ENCODE peak calls at places on chromosome 14, in four cellular contexts. U is mesenchymal stem cell, H is upper lobe of left lung, I is GM23248. C is an unnamed sample. For H3K4me1, the result is how much of the 10 kb centered on the place peaks cover.

GRCh38 chr14:100303179-100303578 is 3.1 kb downstream of the SLC25A29 start:
- DNase-seq in I (peak), H (no peak), U (peak), C (no peak)

GRCh38 chr14:33377596-33378390 is 439.1 kb downstream of the NPAS3 start:
- DNase-seq in U (peak), H (no peak), I (no peak), C (no peak)

GRCh38 chr14:86296173-86296572 is 766.2 kb downstream of the FLRT2 start:
- DNase-seq in U (peak), I (no peak), H (no peak), C (no peak)

GRCh38 chr14:24839617-24840203 is 205.7 kb upstream of the GZMB start:
- DNase-seq in U (no peak), I (no peak), H (no peak), C (no peak)

GRCh38 chr14:66426451-66426850 is 59.7 kb upstream of the CCDC196 start:
- DNase-seq in H (no peak), I (no peak), U (no peak), C (no peak)

GRCh38 chr14:21711360-21711961 is 37.8 kb upstream of the OR4E1 start:
- DNase-seq in H (no peak), I (peak), U (peak), C (no peak)

GRCh38 chr14:23154876-23155587 is 28.4 kb downstream of the SLC7A8 start:
- DNase-seq in I (peak), U (peak), H (no peak), C (no peak)

GRCh38 chr14:104393898-104394605 is 185.5 kb upstream of the C14orf180 start:
- DNase-seq in H (peak), U (no peak), I (no peak), C (peak)

GRCh38 chr14:90383731-90384542 is 12.9 kb upstream of the CALM1 start:
- DNase-seq in H (peak), I (peak), U (peak), C (no peak)

GRCh38 chr14:98592611-98593170 is 679.3 kb downstream of the BCL11B start:
- DNase-seq in I (no peak), U (no peak), H (peak), C (no peak)

GRCh38 chr14:22386924-22387775 is 201.9 kb downstream of the DAD1 start:
- DNase-seq in U (peak), I (peak), H (no peak), C (no peak)

GRCh38 chr14:21039585-21040369 is 2.4 kb upstream of the RNASE7 start:
- DNase-seq in U (peak), I (peak), H (no peak), C (no peak)

GRCh38 chr14:100155049-100155621 is 4.3 kb downstream of the DEGS2 start:
- DNase-seq in U (no peak), H (no peak), I (peak), C (no peak)

GRCh38 chr14:104749111-104749649 is 3.8 kb upstream of the SIVA1 start:
- DNase-seq in H (no peak), I (peak), U (no peak), C (no peak)

GRCh38 chr14:68358978-68359861 is 433.6 kb downstream of the ZFP36L1 start:
- DNase-seq in U (no peak), H (no peak), I (no peak), C (no peak)
- H3K27ac ChIP-seq in U (no peak), H (peak), I (no peak), C (no peak)

DNA sequence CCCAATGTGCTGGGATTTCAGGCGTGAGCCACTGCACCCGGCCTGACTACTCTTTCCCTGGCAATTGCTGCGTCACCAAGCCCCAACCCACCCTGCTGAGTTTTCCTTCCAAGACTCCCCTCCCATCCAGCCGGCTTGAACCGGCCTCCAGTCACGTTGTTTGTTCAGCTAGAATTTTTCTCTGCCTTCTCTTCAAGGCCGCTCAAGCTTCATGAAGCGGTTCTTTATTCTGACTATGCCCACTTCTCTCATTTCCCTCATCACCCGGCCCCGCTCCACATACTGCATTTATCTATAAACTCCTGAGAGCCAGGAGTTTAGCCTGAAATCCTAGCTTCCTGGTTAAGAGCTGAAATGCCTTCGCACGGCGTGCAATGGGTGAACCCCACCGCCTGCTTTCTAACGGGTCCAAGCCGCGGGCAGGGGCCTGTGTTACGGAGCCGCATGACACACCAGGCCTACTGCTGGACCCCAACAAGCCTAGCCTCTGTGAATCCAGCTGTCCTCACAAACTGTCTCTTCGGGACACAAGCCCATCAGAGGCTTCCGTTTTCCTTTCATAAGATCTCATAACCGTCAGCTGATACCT is 999 bp upstream of the DCAF4 start:
- DNase-seq in H (no peak), I (no peak), U (no peak), C (no peak)
- H3K4me3 ChIP-seq in H (no peak), I (peak), U (peak), C (peak)

GRCh38 chr14:50688875-50689274 is 20.8 kb upstream of the SAV1 start:
- DNase-seq in H (no peak), U (no peak), I (no peak), C (no peak)
- H3K4me1 ChIP-seq in H (under half), U (under half), I (under half), C (under half)

GRCh38 chr14:36718216-36718615 is 56.6 kb downstream of the PAX9 start:
- DNase-seq in U (peak), H (no peak), I (no peak), C (no peak)

GRCh38 chr14:36717363-36717762 is 55.7 kb downstream of the PAX9 start:
- DNase-seq in H (no peak), U (no peak), I (no peak), C (no peak)

GRCh38 chr14:36721877-36722276 is 60.2 kb downstream of the PAX9 start:
- DNase-seq in H (no peak), I (no peak), U (no peak), C (no peak)

GRCh38 chr14:36720657-36721056 is 59.0 kb downstream of the PAX9 start:
- DNase-seq in H (no peak), I (no peak), U (no peak), C (no peak)

GRCh38 chr14:36719823-36720222 is 58.2 kb downstream of the PAX9 start:
- DNase-seq in H (peak), U (no peak), I (no peak), C (no peak)
- H3K27ac ChIP-seq in H (no peak), U (no peak), I (no peak), C (no peak)

GRCh38 chr14:102437997-102438922 is 71.3 kb downstream of the ANKRD9 start:
- DNase-seq in I (peak), H (peak), U (peak), C (peak)
- H3K4me3 ChIP-seq in I (peak), H (no peak), U (peak), C (peak)

DNA sequence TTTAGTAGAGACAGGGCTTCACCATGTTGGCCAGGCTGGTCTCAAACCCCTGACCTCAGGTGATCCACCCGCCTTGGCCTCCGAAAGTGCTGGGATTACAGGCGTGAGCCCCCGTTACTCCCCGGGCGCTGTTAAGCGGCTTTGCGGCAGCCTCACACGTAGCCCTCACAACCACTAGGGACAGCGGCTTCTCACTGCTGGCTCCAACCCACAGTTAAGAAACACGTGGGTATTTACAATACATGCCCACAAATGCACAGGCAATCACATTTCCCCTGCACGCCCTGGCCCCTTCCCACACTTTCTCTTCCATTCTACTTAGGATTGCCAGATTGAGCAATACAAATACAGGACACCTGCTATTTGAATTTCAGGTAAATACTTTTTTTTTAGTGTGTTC is 37.0 kb upstream of the EIF5 start:
- DNase-seq in I (no peak), U (no peak), H (peak), C (no peak)
- H3K4me1 ChIP-seq in I (under half), U (under half), H (under half), C (under half)

GRCh38 chr14:89232366-89233070 is 184.5 kb downstream of the FOXN3 start:
- DNase-seq in U (no peak), I (no peak), H (no peak), C (no peak)
- H3K27ac ChIP-seq in U (no peak), I (no peak), H (no peak), C (no peak)

DNA sequence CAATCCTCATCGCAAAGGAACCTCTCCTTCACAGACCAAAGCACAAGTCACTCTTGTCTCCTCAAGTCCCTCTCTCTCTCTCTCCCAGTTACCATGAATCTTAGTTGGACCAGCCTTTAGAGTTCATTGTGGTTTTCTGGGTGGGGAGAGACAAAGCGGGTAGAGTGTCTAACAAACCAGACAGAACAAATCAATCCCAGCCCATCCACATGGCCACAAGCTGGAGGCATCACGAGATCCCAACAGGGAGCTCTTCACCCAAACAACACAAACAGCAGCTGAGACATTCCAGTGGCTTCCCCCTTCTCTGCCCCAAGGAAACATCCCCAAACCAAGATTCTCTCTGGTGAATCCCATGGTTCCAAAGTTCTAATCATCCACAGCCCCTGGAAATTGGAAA is 22.4 kb downstream of the ACTN1 start:
- DNase-seq in H (no peak), I (peak), U (peak), C (no peak)
- H3K4me3 ChIP-seq in H (no peak), I (peak), U (peak), C (no peak)

DNA sequence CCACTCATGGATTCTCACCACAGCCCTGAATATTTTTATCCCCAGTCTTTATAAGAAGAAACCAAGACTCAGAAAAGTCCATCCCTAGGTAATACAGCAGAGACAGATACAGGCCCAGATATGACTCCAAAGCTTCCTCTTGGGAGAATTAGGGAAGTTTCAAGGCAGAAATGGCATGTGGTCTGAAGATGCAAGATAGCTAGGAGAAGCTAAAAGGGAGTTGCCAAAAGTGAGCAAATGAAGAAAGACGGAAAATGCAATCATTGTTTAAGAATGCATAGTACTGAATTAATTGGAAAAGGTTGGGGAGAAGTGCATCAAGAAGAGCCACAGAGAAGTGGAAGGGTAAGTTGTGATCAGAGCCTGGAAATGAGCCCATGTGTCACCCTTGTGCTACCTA is 189.3 kb upstream of the CDKN3 start:
- DNase-seq in U (no peak), H (no peak), I (peak), C (no peak)
- H3K4me1 ChIP-seq in U (under half), H (under half), I (half or more), C (under half)

C was measured in RWPE2.